ENCODE peak calls at places on chromosomes 3 and 15, in five cellular contexts. One of them, this sample, is unnamed.

GRCh38 chr3:19961960-19962359 is 15.1 kb downstream of the RAB5A start:
- DNase-seq in endodermal cell: no peak
- DNase-seq in ovary: no peak
- DNase-seq in CD8-positive, alpha-beta T cell: no peak
- DNase-seq in uterus: no peak
- DNase-seq in this sample: no peak

GRCh38 chr3:132231633-132232032 is 85.6 kb upstream of the ACP3 start:
- DNase-seq in endodermal cell: peak
- DNase-seq in ovary: no peak
- DNase-seq in CD8-positive, alpha-beta T cell: no peak
- DNase-seq in uterus: no peak
- DNase-seq in this sample: no peak

GRCh38 chr3:49238274-49239127 is 38.5 kb downstream of the C3orf62 start:
- DNase-seq in endodermal cell: no peak
- DNase-seq in ovary: peak
- DNase-seq in CD8-positive, alpha-beta T cell: no peak
- DNase-seq in uterus: peak
- DNase-seq in this sample: no peak

GRCh38 chr3:133644768-133645167 is 17.0 kb downstream of the TOPBP1 start:
- DNase-seq in endodermal cell: no peak
- DNase-seq in ovary: no peak
- DNase-seq in CD8-positive, alpha-beta T cell: no peak
- DNase-seq in uterus: no peak
- DNase-seq in this sample: no peak

GRCh38 chr3:139520028-139520737 is 19.4 kb downstream of the RBP1 start:
- DNase-seq in endodermal cell: peak
- DNase-seq in ovary: no peak
- DNase-seq in CD8-positive, alpha-beta T cell: no peak
- DNase-seq in uterus: no peak
- DNase-seq in this sample: peak

GRCh38 chr3:157573780-157574378 is 70.7 kb upstream of the VEPH1 start:
- DNase-seq in endodermal cell: no peak
- DNase-seq in ovary: no peak
- DNase-seq in CD8-positive, alpha-beta T cell: no peak
- DNase-seq in uterus: no peak
- DNase-seq in this sample: no peak

GRCh38 chr3:66372681-66373350 is 128.0 kb downstream of the LRIG1 start:
- DNase-seq in endodermal cell: peak
- DNase-seq in ovary: no peak
- DNase-seq in CD8-positive, alpha-beta T cell: peak
- DNase-seq in uterus: no peak
- DNase-seq in this sample: no peak

GRCh38 chr15:69154026-69154425 is 6.4 kb upstream of the GLCE start:
- DNase-seq in endodermal cell: no peak
- DNase-seq in ovary: no peak
- DNase-seq in CD8-positive, alpha-beta T cell: no peak
- DNase-seq in uterus: no peak
- DNase-seq in this sample: no peak

GRCh38 chr15:43465105-43465504 is 27.9 kb downstream of the TP53BP1 start:
- DNase-seq in endodermal cell: no peak
- DNase-seq in ovary: no peak
- DNase-seq in CD8-positive, alpha-beta T cell: no peak
- DNase-seq in uterus: no peak
- DNase-seq in this sample: no peak

GRCh38 chr3:178318440-178318839 is 217.8 kb upstream of the KCNMB2 start:
- DNase-seq in endodermal cell: no peak
- DNase-seq in ovary: no peak
- DNase-seq in CD8-positive, alpha-beta T cell: no peak
- DNase-seq in uterus: no peak
- DNase-seq in this sample: no peak

GRCh38 chr3:174440350-174440716 is 418.8 kb upstream of the NAALADL2 start:
- DNase-seq in endodermal cell: no peak
- DNase-seq in ovary: peak
- DNase-seq in CD8-positive, alpha-beta T cell: no peak
- DNase-seq in uterus: peak
- DNase-seq in this sample: no peak

GRCh38 chr3:126468028-126468891 is 7.4 kb downstream of the ZXDC start:
- DNase-seq in endodermal cell: peak
- DNase-seq in ovary: peak
- DNase-seq in CD8-positive, alpha-beta T cell: no peak
- DNase-seq in uterus: peak
- DNase-seq in this sample: peak

GRCh38 chr3:138349926-138350665 is 1.7 kb downstream of the MRAS start:
- DNase-seq in endodermal cell: no peak
- DNase-seq in ovary: peak
- DNase-seq in CD8-positive, alpha-beta T cell: no peak
- DNase-seq in uterus: no peak
- DNase-seq in this sample: no peak

GRCh38 chr15:99057697-99058420 is 47.0 kb upstream of the SYNM start:
- DNase-seq in endodermal cell: no peak
- DNase-seq in ovary: peak
- DNase-seq in CD8-positive, alpha-beta T cell: no peak
- DNase-seq in uterus: peak
- DNase-seq in this sample: no peak

GRCh38 chr15:29107291-29107890 is 162.2 kb downstream of the NSMCE3 start:
- DNase-seq in endodermal cell: no peak
- DNase-seq in ovary: no peak
- DNase-seq in CD8-positive, alpha-beta T cell: no peak
- DNase-seq in uterus: no peak
- DNase-seq in this sample: no peak

GRCh38 chr3:8438507-8439079 is 63.0 kb upstream of the LMCD1 start:
- DNase-seq in endodermal cell: no peak
- DNase-seq in ovary: no peak
- DNase-seq in CD8-positive, alpha-beta T cell: no peak
- DNase-seq in uterus: no peak
- DNase-seq in this sample: no peak

GRCh38 chr3:134754768-134755559 is 40.1 kb upstream of the EPHB1 start:
- DNase-seq in endodermal cell: peak
- DNase-seq in ovary: no peak
- DNase-seq in CD8-positive, alpha-beta T cell: peak
- DNase-seq in uterus: no peak
- DNase-seq in this sample: no peak

GRCh38 chr15:38684461-38685000 is 119.9 kb upstream of the RASGRP1 start:
- DNase-seq in endodermal cell: no peak
- DNase-seq in ovary: no peak
- DNase-seq in CD8-positive, alpha-beta T cell: no peak
- DNase-seq in uterus: no peak
- DNase-seq in this sample: no peak

GRCh38 chr3:67788396-67788795 is 134.0 kb upstream of the SUCLG2 start:
- DNase-seq in endodermal cell: peak
- DNase-seq in ovary: no peak
- DNase-seq in CD8-positive, alpha-beta T cell: no peak
- DNase-seq in uterus: no peak
- DNase-seq in this sample: no peak

GRCh38 chr3:38084969-38085942 is 46.2 kb downstream of the DLEC1 start:
- DNase-seq in endodermal cell: peak
- DNase-seq in ovary: no peak
- DNase-seq in CD8-positive, alpha-beta T cell: no peak
- DNase-seq in uterus: no peak
- DNase-seq in this sample: no peak

GRCh38 chr3:31448035-31448881 is 84.5 kb upstream of the STT3B start:
- DNase-seq in endodermal cell: peak
- DNase-seq in ovary: no peak
- DNase-seq in CD8-positive, alpha-beta T cell: no peak
- DNase-seq in uterus: no peak
- DNase-seq in this sample: no peak

GRCh38 chr3:16437640-16438039 is 75.9 kb downstream of the RFTN1 start:
- DNase-seq in endodermal cell: no peak
- DNase-seq in ovary: no peak
- DNase-seq in CD8-positive, alpha-beta T cell: no peak
- DNase-seq in uterus: no peak
- DNase-seq in this sample: no peak

GRCh38 chr3:196985954-196986885 is 17.6 kb upstream of the PIGZ start:
- DNase-seq in endodermal cell: no peak
- DNase-seq in ovary: no peak
- DNase-seq in CD8-positive, alpha-beta T cell: no peak
- DNase-seq in uterus: no peak
- DNase-seq in this sample: no peak

GRCh38 chr3:196983186-196983585 is 14.6 kb upstream of the PIGZ start:
- DNase-seq in endodermal cell: no peak
- DNase-seq in ovary: no peak
- DNase-seq in CD8-positive, alpha-beta T cell: no peak
- DNase-seq in uterus: no peak
- DNase-seq in this sample: no peak

GRCh38 chr3:196987022-196987421 is 18.4 kb upstream of the PIGZ start:
- DNase-seq in endodermal cell: no peak
- DNase-seq in ovary: no peak
- DNase-seq in CD8-positive, alpha-beta T cell: no peak
- DNase-seq in uterus: no peak
- DNase-seq in this sample: no peak

GRCh38 chr3:196988241-196989029 is 19.8 kb upstream of the PIGZ start:
- DNase-seq in endodermal cell: peak
- DNase-seq in ovary: no peak
- DNase-seq in CD8-positive, alpha-beta T cell: no peak
- DNase-seq in uterus: no peak
- DNase-seq in this sample: no peak

GRCh38 chr3:196985298-196985697 is 16.7 kb upstream of the PIGZ start:
- DNase-seq in endodermal cell: no peak
- DNase-seq in ovary: no peak
- DNase-seq in CD8-positive, alpha-beta T cell: no peak
- DNase-seq in uterus: no peak
- DNase-seq in this sample: no peak
- TF ChIP-seq CTCF in endodermal cell: no peak
- TF ChIP-seq CTCF in ovary: no peak
- TF ChIP-seq CTCF in CD8-positive, alpha-beta T cell: no peak
- TF ChIP-seq CTCF in uterus: no peak
- TF ChIP-seq CTCF in this sample: no peak

GRCh38 chr15:67098768-67099282 is 33.4 kb downstream of the SMAD3 start:
- DNase-seq in endodermal cell: no peak
- DNase-seq in ovary: no peak
- DNase-seq in CD8-positive, alpha-beta T cell: no peak
- DNase-seq in uterus: no peak
- DNase-seq in this sample: no peak
- H3K4me3 ChIP-seq in endodermal cell: no peak
- H3K4me3 ChIP-seq in ovary: no peak
- H3K4me3 ChIP-seq in CD8-positive, alpha-beta T cell: peak
- H3K4me3 ChIP-seq in uterus: no peak
- H3K4me3 ChIP-seq in this sample: peak

GRCh38 chr3:46986782-46987484 is 7.5 kb downstream of the NBEAL2 start:
- DNase-seq in endodermal cell: no peak
- DNase-seq in ovary: no peak
- DNase-seq in CD8-positive, alpha-beta T cell: no peak
- DNase-seq in uterus: no peak
- DNase-seq in this sample: no peak

GRCh38 chr3:46984591-46985459 is 5.4 kb downstream of the NBEAL2 start:
- DNase-seq in endodermal cell: no peak
- DNase-seq in ovary: no peak
- DNase-seq in CD8-positive, alpha-beta T cell: no peak
- DNase-seq in uterus: no peak
- DNase-seq in this sample: no peak

GRCh38 chr3:46987485-46988401 is 8.3 kb downstream of the NBEAL2 start:
- DNase-seq in endodermal cell: peak
- DNase-seq in ovary: no peak
- DNase-seq in CD8-positive, alpha-beta T cell: peak
- DNase-seq in uterus: no peak
- DNase-seq in this sample: no peak

GRCh38 chr3:46985588-46985987 is 6.1 kb downstream of the NBEAL2 start:
- DNase-seq in endodermal cell: no peak
- DNase-seq in ovary: no peak
- DNase-seq in CD8-positive, alpha-beta T cell: no peak
- DNase-seq in uterus: no peak
- DNase-seq in this sample: no peak

DNA sequence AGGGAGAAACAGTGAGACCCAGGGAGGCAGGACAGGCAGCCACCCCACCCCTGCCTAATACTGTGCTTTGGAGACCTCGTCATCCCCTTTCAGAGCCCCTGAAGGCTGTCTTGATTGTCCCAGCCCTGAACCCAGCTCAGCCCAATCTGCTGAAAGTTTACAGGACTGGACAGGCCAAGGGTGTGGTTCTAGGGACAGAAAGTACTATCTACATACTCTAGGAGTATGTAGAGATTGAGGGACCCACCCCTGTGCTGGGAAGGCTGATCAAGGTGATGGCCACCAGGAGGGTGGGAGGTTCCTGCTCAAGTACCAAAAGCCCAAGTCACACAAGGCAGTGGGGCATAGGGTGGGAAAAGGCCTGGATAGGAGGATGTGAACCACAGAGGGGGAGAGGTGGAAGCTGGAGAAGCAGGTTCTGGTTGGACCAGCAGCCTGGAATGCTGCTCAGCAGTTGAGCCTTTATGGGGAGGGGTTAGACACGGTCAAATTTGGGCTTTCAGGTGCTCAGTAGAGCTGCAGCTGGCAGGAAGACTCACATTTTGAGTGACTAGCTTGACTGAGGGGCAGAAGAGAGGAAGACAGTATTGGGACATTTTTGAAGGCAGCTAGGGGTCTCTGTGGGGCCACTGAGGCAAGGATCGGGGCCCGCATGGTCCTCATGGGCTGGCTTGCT is 6.7 kb downstream of the NBEAL2 start:
- DNase-seq in endodermal cell: no peak
- DNase-seq in ovary: no peak
- DNase-seq in CD8-positive, alpha-beta T cell: no peak
- DNase-seq in uterus: no peak
- DNase-seq in this sample: no peak
- H3K27ac ChIP-seq in endodermal cell: no peak
- H3K27ac ChIP-seq in ovary: no peak
- H3K27ac ChIP-seq in CD8-positive, alpha-beta T cell: no peak
- H3K27ac ChIP-seq in uterus: no peak
- H3K27ac ChIP-seq in this sample: peak

GRCh38 chr15:91853968-91854943 is 748 bp downstream of the SLCO3A1 start:
- DNase-seq in endodermal cell: peak
- DNase-seq in ovary: peak
- DNase-seq in CD8-positive, alpha-beta T cell: peak
- DNase-seq in uterus: peak
- DNase-seq in this sample: peak
- TF ChIP-seq CTCF in endodermal cell: peak
- TF ChIP-seq CTCF in ovary: peak
- TF ChIP-seq CTCF in CD8-positive, alpha-beta T cell: no peak
- TF ChIP-seq CTCF in uterus: peak
- TF ChIP-seq CTCF in this sample: no peak

This sample was measured in coronary artery.